ENCODE peak calls at places on chromosome 20, in five cellular contexts. O is IMR-90, E is psoas muscle, D is MM.1S, Z is PC-3. X is an unnamed sample.

GRCh38 chr20:62936996-62937352 is 973 bp upstream of the GID8 start:
- DNase-seq in E (no peak), O (peak; percentile 83), D (peak; percentile 41), Z (peak; percentile 51), X (no peak)

GRCh38 chr20:7113577-7114466 is 346.3 kb downstream of the BMP2 start:
- DNase-seq in O (peak; percentile 1), Z (peak; percentile 59), E (peak; percentile 14), D (peak; percentile 48), X (peak; percentile 39)

GRCh38 chr20:35327074-35327976 is 35.1 kb upstream of the FAM83C start:
- DNase-seq in E (no peak), O (peak; percentile 46), Z (peak; percentile 30), D (no peak), X (no peak)

GRCh38 chr20:61797200-61797599 is 268.5 kb downstream of the TAF4 start:
- DNase-seq in Z (no peak), D (no peak), O (no peak), E (no peak), X (no peak)

GRCh38 chr20:5654557-5654956 is 95.6 kb upstream of the SHLD1 start:
- DNase-seq in D (no peak), E (no peak), O (peak; percentile 97), Z (peak; percentile 99), X (peak; percentile 99)

GRCh38 chr20:29427201-29428060 is 1830.0 kb upstream of the DEFB115 start:
- DNase-seq in E (no peak), D (no peak), O (no peak), Z (no peak), X (no peak)

GRCh38 chr20:34704177-34705007 is at the start of gene TP53INP2:
- DNase-seq in O (peak; percentile 91), D (peak; percentile 91), E (peak; percentile 93), Z (peak; percentile 63), X (peak; percentile 48)

GRCh38 chr20:10621159-10621558 is 52.6 kb downstream of the JAG1 start:
- DNase-seq in E (no peak), D (no peak), Z (no peak), O (no peak), X (no peak)

GRCh38 chr20:18197382-18198070 is 59.9 kb downstream of the KAT14 start:
- DNase-seq in D (no peak), O (no peak), E (no peak), Z (peak; percentile 97), X (peak; percentile 92)

GRCh38 chr20:34112600-34113061 is 588 bp upstream of the EIF2S2 start:
- DNase-seq in E (no peak), O (peak; percentile 31), D (peak; percentile 29), Z (no peak), X (peak; percentile 26)

GRCh38 chr20:10385850-10386544 is 48.0 kb downstream of the MKKS start:
- DNase-seq in O (no peak), Z (no peak), D (no peak), E (no peak), X (peak; percentile 44)

GRCh38 chr20:58342104-58342945 is 32.8 kb downstream of the RAB22A start:
- DNase-seq in Z (peak; percentile 97), O (peak; percentile 67), D (no peak), E (no peak), X (peak; percentile 78)

GRCh38 chr20:32742322-32743236 is 688 bp downstream of the COMMD7 start:
- DNase-seq in E (no peak), O (no peak), Z (no peak), D (no peak), X (no peak)

DNA sequence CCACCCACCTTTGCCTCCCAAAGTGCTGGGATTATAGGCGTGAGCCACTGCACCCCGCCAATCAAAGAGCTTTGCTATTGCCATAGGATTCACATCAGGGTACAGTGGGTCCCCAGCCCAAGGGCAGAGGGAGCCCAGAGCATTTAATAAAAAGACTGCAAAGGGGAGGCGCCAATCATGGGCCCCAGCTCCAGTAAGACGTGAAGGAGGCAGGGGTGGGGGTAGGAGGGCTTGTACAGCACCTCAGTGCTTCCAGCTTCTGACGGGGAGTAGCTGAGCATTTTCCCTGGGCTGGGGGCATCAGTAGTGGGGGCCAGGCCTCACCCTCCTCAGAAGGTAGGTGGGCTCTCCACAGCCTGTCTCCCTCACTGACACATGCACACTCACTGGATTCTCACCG is 1.5 kb downstream of the ADA start:
- DNase-seq in Z (no peak), D (no peak), E (no peak), O (no peak), X (no peak)
- H3K27ac ChIP-seq in Z (no peak overlapping the region), D (peak overlapping the region; percentile 51), E (no peak overlapping the region), O (no peak overlapping the region), X (no peak overlapping the region)

GRCh38 chr20:63972312-63973159 is 2.8 kb upstream of the ZNF512B start:
- DNase-seq in D (no peak), Z (no peak), E (peak; percentile 26), O (no peak), X (no peak)
- TF ChIP-seq CTCF in D (no peak), Z (no peak), E (no peak), O (no peak), X (no peak)

GRCh38 chr20:45307076-45307645 is 521 bp downstream of the RBPJL start:
- DNase-seq in E (no peak), D (no peak), Z (no peak), O (no peak), X (no peak)

GRCh38 chr20:45303586-45304463 is 2.8 kb upstream of the RBPJL start:
- DNase-seq in O (no peak), E (no peak), D (no peak), Z (no peak), X (no peak)

GRCh38 chr20:45306431-45306982 is at the start of gene RBPJL:
- DNase-seq in O (no peak), E (no peak), Z (no peak), D (no peak), X (no peak)

GRCh38 chr20:45304464-45304999 is 2.1 kb upstream of the RBPJL start:
- DNase-seq in Z (no peak), E (no peak), D (no peak), O (no peak), X (no peak)

DNA sequence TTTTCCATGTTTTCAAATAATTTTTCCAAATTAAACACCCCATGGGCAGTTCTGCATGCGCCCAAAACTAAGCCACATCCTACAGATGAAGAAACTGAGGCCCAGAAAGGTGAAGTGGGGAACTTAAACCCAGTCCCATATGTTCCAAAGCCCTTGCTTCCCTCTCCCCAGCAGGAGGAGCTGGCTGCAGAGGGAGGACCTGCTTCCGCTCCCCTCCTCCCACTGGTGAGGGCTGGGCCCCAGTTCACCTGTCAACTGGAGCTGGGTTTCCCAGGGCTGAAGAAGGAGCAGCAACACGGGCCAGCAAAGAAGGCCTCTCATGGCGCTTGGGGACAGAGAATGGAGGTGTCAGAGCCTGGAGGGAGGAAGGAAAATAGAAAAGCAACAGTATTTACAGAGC is 1.4 kb upstream of the RBPJL start:
- DNase-seq in D (no peak), Z (no peak), O (no peak), E (no peak), X (no peak)
- H3K4me1 ChIP-seq in D (no peaks in the 10 kb centered on the region), Z (no peaks in the 10 kb centered on the region), O (peaks cover 2% of the 10 kb centered on the region), E (no peaks in the 10 kb centered on the region), X (no peaks in the 10 kb centered on the region)

GRCh38 chr20:25308083-25308491 is 60.2 kb downstream of the PYGB start:
- DNase-seq in E (no peak), Z (no peak), D (no peak), O (no peak), X (no peak)

GRCh38 chr20:25306991-25307903 is 59.4 kb downstream of the PYGB start:
- DNase-seq in D (no peak), E (no peak), Z (no peak), O (no peak), X (no peak)

GRCh38 chr20:25309395-25310267 is 61.7 kb downstream of the PYGB start:
- DNase-seq in Z (peak; percentile 88), E (peak; percentile 72), D (peak; percentile 86), O (peak; percentile 80), X (peak; percentile 55)

GRCh38 chr20:25310268-25310920 is 62.5 kb downstream of the PYGB start:
- DNase-seq in O (peak; percentile 96), D (peak; percentile 87), E (no peak), Z (peak; percentile 92), X (peak; percentile 54)

GRCh38 chr20:25308671-25309394 is 60.9 kb downstream of the PYGB start:
- DNase-seq in Z (peak; percentile 57), D (no peak), O (peak; percentile 82), E (no peak), X (no peak)
- H3K27ac ChIP-seq in Z (peak overlapping the region; percentile 93), D (peak overlapping the region; percentile 100), O (peak overlapping the region; percentile 94), E (no peak overlapping the region), X (no peak overlapping the region)

DNA sequence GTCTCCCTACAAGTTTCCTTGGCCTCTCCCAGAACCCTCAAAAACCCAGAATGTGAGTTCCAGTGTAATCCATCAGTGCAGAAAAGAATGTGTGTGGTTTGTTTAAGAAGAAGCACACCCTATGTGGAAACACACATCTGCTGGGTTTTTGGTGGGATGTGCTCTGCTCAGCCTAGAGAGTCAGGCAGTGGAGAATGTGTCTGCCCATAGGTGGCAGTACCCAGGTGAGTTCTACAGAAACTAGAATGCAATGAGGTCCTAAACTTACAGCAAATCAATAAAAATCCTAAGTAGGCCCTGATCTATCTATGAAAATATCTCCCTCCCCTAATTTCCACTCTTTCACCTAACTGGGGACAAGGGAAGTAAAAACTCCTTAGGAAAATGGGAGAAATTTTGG is 437.3 kb downstream of the DHX35 start:
- DNase-seq in E (no peak), D (no peak), Z (no peak), O (no peak), X (no peak)
- TF ChIP-seq CTCF in E (no peak), D (no peak), Z (no peak), O (no peak), X (peak; percentile 19)

GRCh38 chr20:2462484-2462883 is 8.1 kb downstream of the SNRPB start:
- DNase-seq in E (no peak), O (no peak), D (no peak), Z (no peak), X (no peak)

GRCh38 chr20:2467412-2467811 is 3.2 kb downstream of the SNRPB start:
- DNase-seq in Z (no peak), O (no peak), D (no peak), E (no peak), X (no peak)

GRCh38 chr20:2468581-2469407 is 1.8 kb downstream of the SNRPB start:
- DNase-seq in Z (no peak), D (peak; percentile 24), E (no peak), O (peak; percentile 29), X (no peak)

GRCh38 chr20:2463616-2464365 is 6.8 kb downstream of the SNRPB start:
- DNase-seq in E (no peak), D (no peak), O (no peak), Z (no peak), X (no peak)

DNA sequence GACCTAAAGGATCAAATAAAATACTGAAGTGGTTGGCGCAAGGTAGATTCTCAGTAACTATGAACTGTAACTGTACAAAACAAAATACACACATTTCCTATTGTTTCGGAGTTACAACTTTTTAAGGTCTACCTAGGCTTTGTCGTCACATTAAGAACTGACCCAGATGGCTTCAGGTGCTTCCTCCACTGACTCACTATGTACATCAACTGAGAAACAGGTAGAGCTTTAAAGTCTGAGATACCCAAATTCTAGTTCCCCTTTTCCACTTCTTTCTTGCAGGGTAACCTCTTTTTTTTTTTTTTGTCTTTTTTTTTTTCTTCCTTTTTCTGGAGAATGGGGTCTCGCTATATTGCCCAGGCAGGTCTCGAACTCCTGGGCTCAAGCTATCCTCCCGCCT is 5.5 kb downstream of the SNRPB start:
- DNase-seq in E (no peak), D (no peak), O (no peak), Z (no peak), X (no peak)
- H3K4me1 ChIP-seq in E (peaks cover 18% of the 10 kb centered on the region), D (peaks cover 15% of the 10 kb centered on the region), O (peaks cover 7% of the 10 kb centered on the region), Z (peaks cover 15% of the 10 kb centered on the region), X (no peaks in the 10 kb centered on the region)

GRCh38 chr20:25188218-25188617 is 7.3 kb upstream of the ENTPD6 start:
- DNase-seq in D (no peak), O (no peak), Z (no peak), E (no peak), X (no peak)
- H3K27ac ChIP-seq in D (no peak overlapping the region), O (no peak overlapping the region), Z (no peak overlapping the region), E (no peak overlapping the region), X (no peak overlapping the region)

GRCh38 chr20:13492001-13492480 is 146.7 kb downstream of the TASP1 start:
- DNase-seq in Z (peak; percentile 28), E (peak; percentile 21), O (peak; percentile 72), D (no peak), X (peak; percentile 83)
- TF ChIP-seq CTCF in Z (no peak), E (peak; percentile 7), O (no peak), D (no peak), X (no peak)

X was measured in foreskin keratinocyte.